ENCODE peak calls at places on chromosomes 7 and 10, in four cellular contexts. X is left ventricle myocardium inferior, W is ascending aorta, E is cardiac muscle cell. Y is an unnamed sample. For H3K9me3 and H3K4me1, the result is how much of the 10 kb centered on the place peaks cover.

GRCh38 chr10:93458821-93459257 is 23.3 kb downstream of the MYOF start:
- DNase-seq in X (peak), W (peak), E (peak), Y (no peak)

GRCh38 chr7:116499168-116500070 is at the start of gene CAV2:
- DNase-seq in E (peak), X (peak), W (peak), Y (no peak)

GRCh38 chr10:104323721-104324686 is 14.3 kb downstream of the ITPRIP start:
- DNase-seq in X (no peak), E (no peak), W (no peak), Y (no peak)

GRCh38 chr7:156503195-156503594 is 137.4 kb upstream of the RNF32 start:
- DNase-seq in E (no peak), X (no peak), W (no peak), Y (no peak)

GRCh38 chr10:88076027-88076880 is 212.8 kb downstream of the PTEN start:
- DNase-seq in W (no peak), E (no peak), X (no peak), Y (no peak)

GRCh38 chr10:26000971-26001370 is 66.9 kb downstream of the MYO3A start:
- DNase-seq in W (no peak), E (no peak), X (no peak), Y (no peak)

GRCh38 chr10:5731559-5731958 is 46.9 kb downstream of the TASOR2 start:
- DNase-seq in E (no peak), X (no peak), W (no peak), Y (no peak)

GRCh38 chr7:131111081-131111576 is 216.5 kb upstream of the MKLN1 start:
- DNase-seq in E (peak), W (no peak), X (no peak), Y (no peak)

GRCh38 chr10:95906675-95907453 is 911 bp upstream of the CC2D2B start:
- DNase-seq in E (peak), W (no peak), X (peak), Y (peak)

GRCh38 chr10:46312953-46313352 is 26.2 kb downstream of the ANTXRL start:
- DNase-seq in E (no peak), X (no peak), W (no peak), Y (no peak)

GRCh38 chr7:131346885-131347592 is 19.4 kb downstream of the MKLN1 start:
- DNase-seq in W (no peak), X (no peak), E (no peak), Y (no peak)

DNA sequence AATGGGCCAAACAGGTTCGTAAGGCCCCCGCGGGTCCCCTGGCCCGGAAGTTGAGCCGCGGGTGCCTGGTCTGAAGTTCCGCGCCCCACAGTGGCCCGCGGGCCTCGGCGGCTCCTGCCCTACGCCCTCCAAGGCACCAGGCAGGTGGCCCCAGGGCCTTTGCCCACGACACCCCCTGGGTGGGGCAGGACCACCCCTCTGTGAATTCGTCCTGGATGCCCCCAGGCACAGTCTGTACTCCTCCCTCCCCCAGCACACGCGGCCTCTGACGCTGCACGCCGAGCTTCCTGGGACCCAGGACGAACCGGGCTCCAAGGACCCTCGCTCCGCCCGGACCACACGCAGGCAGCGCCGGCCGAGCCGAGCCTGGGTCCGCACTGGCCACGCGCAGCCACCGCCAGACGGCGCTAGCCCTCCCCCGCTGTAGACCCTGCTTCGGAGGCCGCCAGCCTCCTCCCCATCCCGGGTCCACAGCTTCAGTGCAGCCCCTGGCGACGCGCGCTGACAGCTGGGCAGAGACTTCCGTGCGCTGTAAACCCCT is 810 bp upstream of the TCERG1L start:
- DNase-seq in W (no peak), X (no peak), E (peak), Y (no peak)
- H3K9me3 ChIP-seq in W (under half), X (under half), E (under half), Y (under half)

GRCh38 chr10:80203835-80204148 is 1.5 kb downstream of the ANXA11 start:
- DNase-seq in E (no peak), X (no peak), W (no peak), Y (no peak)
- H3K4me1 ChIP-seq in E (under half), X (half or more), W (half or more), Y (under half)

DNA sequence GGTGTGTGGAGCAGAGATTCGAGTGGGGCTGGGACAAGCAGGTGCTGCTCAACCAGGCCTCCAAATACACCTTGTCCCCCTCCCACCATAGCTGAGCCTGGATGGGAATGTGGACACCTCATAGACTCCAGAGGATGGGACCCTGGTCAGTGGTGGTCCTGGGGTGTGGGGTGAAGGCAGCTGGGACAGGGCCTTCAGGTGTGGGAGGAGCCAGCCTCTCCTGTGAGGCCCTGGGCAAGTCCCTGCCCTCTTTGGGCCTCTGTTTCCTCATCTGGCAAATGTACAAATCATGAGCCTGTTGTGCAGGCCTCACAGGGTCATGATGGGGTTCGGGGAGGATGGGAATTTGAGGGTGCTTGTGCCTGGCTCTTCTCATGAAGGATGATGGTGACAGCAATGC is 362.9 kb upstream of the NUPR2 start:
- DNase-seq in E (no peak), X (no peak), W (no peak), Y (no peak)
- H3K9me3 ChIP-seq in E (under half), X (half or more), W (under half), Y (under half)

GRCh38 chr10:123909866-123910265 is 18.3 kb upstream of the CPXM2 start:
- DNase-seq in X (no peak), E (no peak), W (no peak), Y (no peak)
- H3K4me1 ChIP-seq in X (under half), E (under half), W (under half), Y (under half)

DNA sequence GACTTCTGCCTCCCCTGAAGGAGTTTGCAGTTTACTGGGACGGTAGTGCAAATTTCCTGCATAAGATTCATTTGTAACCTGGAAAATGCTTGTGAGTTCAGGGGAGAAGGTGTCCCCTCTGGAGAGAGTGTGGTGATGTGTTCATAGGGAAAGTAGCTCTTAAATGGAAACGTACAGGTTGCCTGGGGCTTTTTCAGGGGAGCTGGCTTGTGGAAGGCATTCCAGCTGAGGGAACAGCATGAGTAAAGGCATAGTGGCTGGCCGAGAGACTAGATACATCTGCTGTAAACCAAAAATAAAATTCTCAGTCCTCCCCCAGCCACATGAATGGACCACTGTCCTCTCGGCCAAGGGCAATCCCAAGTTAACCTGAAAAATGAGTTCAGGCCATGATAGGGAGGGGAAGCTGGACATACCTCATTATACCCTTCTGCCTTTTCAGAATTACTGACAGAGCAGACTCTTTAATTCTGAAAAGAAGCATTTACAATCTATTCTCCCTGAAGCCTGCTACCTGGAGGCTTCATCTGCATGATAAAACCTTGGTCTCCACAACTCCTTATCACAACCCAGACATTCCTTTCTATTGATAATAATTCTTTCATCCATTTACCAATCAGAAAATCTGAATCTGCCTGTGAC is 123.7 kb downstream of the GALNT17 start:
- DNase-seq in W (no peak), X (no peak), E (no peak), Y (no peak)
- H3K9me3 ChIP-seq in W (under half), X (under half), E (under half), Y (under half)

DNA sequence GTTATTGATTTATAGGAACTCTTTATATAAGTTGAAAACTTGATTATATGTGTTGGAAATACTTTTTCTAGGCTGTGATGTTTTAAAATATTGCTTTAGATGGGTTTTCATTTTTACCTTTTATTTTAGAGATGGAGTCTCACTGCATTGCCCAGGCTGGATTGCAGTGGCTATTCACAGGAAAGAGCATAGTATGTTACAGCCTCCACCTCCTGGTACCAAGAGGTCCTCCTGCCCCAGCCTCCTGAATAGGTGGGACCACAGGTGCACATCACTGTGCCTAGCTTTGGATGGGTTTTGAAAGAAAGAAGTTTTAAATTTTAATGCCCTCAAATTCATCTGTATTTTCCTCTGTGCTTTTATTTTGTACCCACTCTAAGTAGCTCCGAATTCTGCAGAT is 105.4 kb downstream of the TCF7L2 start:
- DNase-seq in W (no peak), X (no peak), E (no peak), Y (no peak)
- H3K4me1 ChIP-seq in W (half or more), X (half or more), E (half or more), Y (under half)

DNA sequence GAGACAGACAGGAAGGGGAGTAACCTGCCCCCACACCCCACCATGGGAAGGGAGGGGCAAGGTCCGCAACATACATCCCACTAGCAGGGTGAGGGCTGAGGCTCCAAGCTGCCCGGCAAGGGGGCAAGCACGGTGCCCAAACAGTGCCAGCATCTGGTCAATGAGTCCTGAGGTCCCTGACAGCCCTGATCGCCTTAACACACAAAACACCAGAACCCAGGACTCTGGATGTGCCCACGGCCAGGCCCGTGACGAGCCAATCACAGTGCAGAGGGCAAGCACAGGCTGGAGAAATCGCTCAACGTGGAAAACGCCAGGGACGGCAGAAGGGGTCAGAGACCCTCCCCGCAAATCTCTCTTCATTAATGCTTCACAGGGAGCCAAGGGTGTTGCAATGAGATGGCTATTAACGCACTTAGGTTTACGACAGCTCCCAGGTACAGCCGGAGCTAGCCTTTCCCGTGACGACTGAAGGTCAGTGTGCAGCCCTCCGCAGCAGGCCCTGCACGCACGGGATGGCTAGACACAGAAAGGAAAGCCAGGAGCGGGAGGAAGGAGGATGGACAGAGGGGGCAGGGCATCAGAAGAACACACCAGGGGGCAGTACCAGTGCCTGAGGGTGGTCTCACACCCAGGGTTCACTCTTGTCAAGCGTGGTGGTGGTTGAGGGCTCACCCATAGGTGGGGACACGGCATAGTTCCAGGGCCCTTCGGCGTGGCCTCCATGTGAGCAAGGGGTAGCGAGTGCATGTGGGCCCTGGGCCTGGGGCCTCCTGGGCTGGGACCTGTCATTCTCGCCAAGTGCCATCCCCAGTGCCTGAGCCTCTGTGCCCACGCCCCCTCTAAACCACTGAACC is 220.5 kb downstream of the MAD1L1 start:
- DNase-seq in X (peak), E (no peak), W (no peak), Y (no peak)
- H3K9me3 ChIP-seq in X (under half), E (under half), W (under half), Y (under half)

GRCh38 chr10:79260803-79261740 is 86.2 kb upstream of the PPIF start:
- DNase-seq in X (no peak), E (peak), W (no peak), Y (no peak)

GRCh38 chr10:79259834-79260233 is 87.4 kb upstream of the PPIF start:
- DNase-seq in X (no peak), E (no peak), W (no peak), Y (no peak)

GRCh38 chr10:79262959-79263746 is 84.1 kb upstream of the PPIF start:
- DNase-seq in W (no peak), E (no peak), X (no peak), Y (no peak)

GRCh38 chr10:79263951-79264350 is 83.3 kb upstream of the PPIF start:
- DNase-seq in W (no peak), X (no peak), E (no peak), Y (no peak)

GRCh38 chr10:79262131-79262530 is 85.1 kb upstream of the PPIF start:
- DNase-seq in E (no peak), X (no peak), W (no peak), Y (no peak)
- H3K4me1 ChIP-seq in E (under half), X (half or more), W (under half), Y (under half)

DNA sequence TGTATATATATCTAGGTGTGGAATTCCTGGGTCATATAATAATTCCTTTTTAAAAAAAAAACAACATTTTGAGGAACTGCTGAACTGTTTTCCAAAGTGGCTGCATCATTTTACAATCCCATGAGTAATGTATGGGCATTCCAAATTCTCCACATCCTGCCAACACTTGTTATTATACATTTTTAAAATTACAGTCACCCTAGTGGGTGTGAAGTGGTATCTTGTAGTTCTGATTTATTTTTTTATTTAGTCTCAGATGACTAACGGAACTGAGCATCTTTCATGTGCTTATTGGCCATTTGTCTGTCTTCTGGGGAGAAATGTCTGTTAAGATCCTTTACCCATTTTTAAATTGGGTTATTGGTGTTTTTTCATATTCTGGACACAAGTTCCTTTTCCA is 12.0 kb upstream of the KLHL7 start:
- DNase-seq in X (no peak), W (no peak), E (peak), Y (no peak)
- H3K9me3 ChIP-seq in X (under half), W (under half), E (under half), Y (under half)

Y was measured in naive thymus-derived CD4-positive, alpha-beta T cell.